ENCODE peak calls at places on chromosomes 5 and 9, in four cellular contexts. T, B, D and V are unnamed samples.

GRCh38 chr5:14173419-14174234 is 30.5 kb downstream of the TRIO start:
- DNase-seq in T (no peak), B (no peak), D (peak; percentile 44), V (no peak)

GRCh38 chr5:36646507-36647023 is 40.2 kb downstream of the SLC1A3 start:
- DNase-seq in T (no peak), B (peak; percentile 86), D (no peak), V (no peak)

GRCh38 chr5:28850320-28850921 is 1812.0 kb upstream of the CDH9 start:
- DNase-seq in T (no peak), B (no peak), D (no peak), V (no peak)

GRCh38 chr5:137287564-137287963 is 211.6 kb downstream of the SPOCK1 start:
- DNase-seq in T (no peak), B (no peak), D (no peak), V (no peak)

GRCh38 chr9:113361304-113362018 is 12.1 kb downstream of the BSPRY start:
- DNase-seq in T (no peak), B (peak; percentile 31), D (peak; percentile 19), V (no peak)

GRCh38 chr9:81150016-81150625 is 539.2 kb downstream of the TLE1 start:
- DNase-seq in T (no peak), B (peak; percentile 72), D (no peak), V (no peak)

GRCh38 chr5:146828385-146828784 is 50.2 kb downstream of the PPP2R2B start:
- DNase-seq in T (no peak), B (peak; percentile 71), D (no peak), V (no peak)

GRCh38 chr9:95138474-95138873 is 179.0 kb downstream of the FANCC start:
- DNase-seq in T (no peak), B (peak; percentile 32), D (no peak), V (no peak)

GRCh38 chr9:34984049-34984448 is 5.5 kb upstream of the DNAJB5 start:
- DNase-seq in T (no peak), B (no peak), D (peak; percentile 24), V (no peak)

GRCh38 chr9:130128251-130128650 is 44.0 kb upstream of the NCS1 start:
- DNase-seq in T (no peak), B (no peak), D (no peak), V (peak; percentile 64)

GRCh38 chr5:154095819-154096380 is 57.1 kb downstream of the MFAP3 start:
- DNase-seq in T (no peak), B (no peak), D (no peak), V (no peak)

GRCh38 chr9:72540348-72540873 is 19.0 kb downstream of the TMC1 start:
- DNase-seq in T (no peak), B (peak; percentile 83), D (peak; percentile 44), V (no peak)

GRCh38 chr9:13786131-13786530 is 506.6 kb upstream of the MPDZ start:
- DNase-seq in T (peak; percentile 69), B (peak; percentile 84), D (peak; percentile 84), V (no peak)

GRCh38 chr9:76887003-76887821 is 18.7 kb downstream of the PRUNE2 start:
- DNase-seq in T (no peak), B (peak; percentile 31), D (no peak), V (no peak)

GRCh38 chr9:17739022-17739421 is 160.2 kb downstream of the SH3GL2 start:
- DNase-seq in T (no peak), B (no peak), D (no peak), V (no peak)

GRCh38 chr9:99197987-99198386 is 23.8 kb downstream of the ALG2 start:
- DNase-seq in T (no peak), B (no peak), D (no peak), V (no peak)

GRCh38 chr9:89718176-89718575 is 113.4 kb downstream of the GADD45G start:
- DNase-seq in T (no peak), B (no peak), D (no peak), V (no peak)

GRCh38 chr5:148844433-148845279 is 18.2 kb downstream of the ADRB2 start:
- DNase-seq in T (no peak), B (peak; percentile 12), D (no peak), V (no peak)

GRCh38 chr5:32023816-32024215 is 150.3 kb downstream of the GOLPH3 start:
- DNase-seq in T (no peak), B (no peak), D (no peak), V (no peak)

GRCh38 chr5:147547730-147548129 is 37.9 kb upstream of the DPYSL3 start:
- DNase-seq in T (peak; percentile 53), B (peak; percentile 66), D (no peak), V (no peak)

GRCh38 chr9:90142580-90142979 is 500.0 kb downstream of the DIRAS2 start:
- DNase-seq in T (peak; percentile 49), B (peak; percentile 6), D (peak; percentile 53), V (peak; percentile 6)

GRCh38 chr5:143245929-143246561 is 157.4 kb downstream of the NR3C1 start:
- DNase-seq in T (no peak), B (peak; percentile 97), D (peak; percentile 92), V (no peak)

GRCh38 chr5:132294728-132295504 is 722 bp downstream of the SLC22A4 start:
- DNase-seq in T (peak; percentile 80), B (peak; percentile 71), D (peak; percentile 63), V (peak; percentile 28)

GRCh38 chr9:80796662-80797426 is 892.5 kb downstream of the TLE1 start:
- DNase-seq in T (no peak), B (no peak), D (peak; percentile 27), V (no peak)

GRCh38 chr5:144460608-144461007 is 289.9 kb downstream of the KCTD16 start:
- DNase-seq in T (no peak), B (peak; percentile 2), D (peak; percentile 2), V (no peak)

GRCh38 chr5:83472508-83473343 is 1.2 kb downstream of the VCAN start:
- DNase-seq in T (peak; percentile 78), B (no peak), D (peak; percentile 24), V (peak; percentile 23)

GRCh38 chr5:69329905-69330489 is 2.6 kb downstream of the CCDC125 start:
- DNase-seq in T (no peak), B (no peak), D (no peak), V (no peak)

GRCh38 chr5:17182494-17182893 is 34.9 kb upstream of the BASP1 start:
- DNase-seq in T (no peak), B (peak; percentile 67), D (no peak), V (no peak)

GRCh38 chr9:123929177-123929869 is 603 bp downstream of the DENND1A start:
- DNase-seq in T (peak; percentile 59), B (no peak), D (no peak), V (no peak)

GRCh38 chr5:146825033-146825432 is 53.5 kb downstream of the PPP2R2B start:
- DNase-seq in T (peak; percentile 52), B (peak; percentile 42), D (peak; percentile 1), V (peak; percentile 13)

DNA sequence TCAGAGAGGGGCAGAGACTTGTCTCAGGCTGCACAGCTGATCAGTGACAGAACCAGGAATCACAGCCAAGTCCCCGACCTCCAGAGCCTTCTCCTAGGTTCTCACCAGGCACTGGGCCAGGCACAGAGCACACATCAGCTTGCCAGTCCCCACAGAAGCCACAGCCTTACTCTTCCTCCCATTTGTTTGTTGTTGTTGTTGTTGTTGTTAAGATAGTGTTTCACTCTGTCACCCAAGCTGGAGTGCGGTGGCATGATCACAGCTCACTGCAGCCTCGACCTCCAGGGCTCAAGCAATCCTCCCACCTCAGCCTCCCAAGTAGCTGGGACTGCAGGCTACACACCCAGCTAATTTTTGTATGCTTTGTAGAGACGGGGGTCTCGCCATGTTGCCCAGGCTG is 41.4 kb downstream of the NAIF1 start:
- DNase-seq in T (no peak), B (no peak), D (no peak), V (no peak)
- H3K27ac ChIP-seq in T (no peak overlapping the region), B (no peak overlapping the region), D (no peak overlapping the region), V (peak overlapping the region; percentile 98)

GRCh38 chr9:132108728-132109127 is 29.1 kb upstream of the MED27 start:
- DNase-seq in T (no peak), B (peak; percentile 13), D (no peak), V (no peak)
- H3K27me3 ChIP-seq in T (no peaks in the 10 kb centered on the region), B (peaks cover 36% of the 10 kb centered on the region), D (peaks cover 8% of the 10 kb centered on the region), V (peaks cover 2% of the 10 kb centered on the region)

DNA sequence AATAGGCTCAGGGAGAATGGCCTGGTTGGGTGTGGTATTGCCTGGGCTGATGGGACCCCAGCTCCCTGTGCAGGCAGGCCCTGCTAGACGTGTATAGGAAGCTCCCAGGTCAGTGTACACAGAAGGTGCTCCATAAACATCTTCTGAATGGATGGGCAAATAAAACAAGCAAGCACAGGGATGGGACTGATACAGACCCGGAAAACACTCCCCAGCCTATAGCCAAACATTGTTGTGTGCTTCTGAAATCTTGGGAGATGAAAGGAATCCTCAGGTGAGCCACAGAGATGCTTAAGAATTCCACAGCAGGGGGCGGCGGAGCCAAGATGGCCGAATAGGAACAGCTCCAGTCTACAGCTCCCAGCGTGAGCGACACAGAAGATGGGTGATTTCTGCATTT is 151.8 kb downstream of the ENTREP1 start:
- DNase-seq in T (no peak), B (no peak), D (no peak), V (no peak)
- H3K4me3 ChIP-seq in T (no peak overlapping the region), B (no peak overlapping the region), D (no peak overlapping the region), V (no peak overlapping the region)

GRCh38 chr5:76402251-76402879 is 720 bp upstream of the IQGAP2 start:
- DNase-seq in T (peak; percentile 64), B (no peak), D (no peak), V (no peak)
- H3K27ac ChIP-seq in T (no peak overlapping the region), B (no peak overlapping the region), D (no peak overlapping the region), V (peak overlapping the region; percentile 93)